ENCODE peak calls at places on chromosomes 4 and X, in five cellular contexts. One of them, this sample, is unnamed.

GRCh38 chrX:47361538-47362511 is 8.6 kb upstream of the ZNF157 start:
- DNase-seq in SK-N-SH: peak
- DNase-seq in HepG2: peak
- DNase-seq in GM12878: peak
- DNase-seq in K562: peak
- DNase-seq in this sample: peak

GRCh38 chrX:103254171-103254824 is 657 bp downstream of the TCEAL8 start:
- DNase-seq in SK-N-SH: peak
- DNase-seq in HepG2: peak
- DNase-seq in GM12878: peak
- DNase-seq in K562: peak
- DNase-seq in this sample: peak

GRCh38 chrX:52988985-52989917 is 30.9 kb upstream of the FAM156A start:
- DNase-seq in SK-N-SH: no peak
- DNase-seq in HepG2: no peak
- DNase-seq in GM12878: no peak
- DNase-seq in K562: no peak
- DNase-seq in this sample: no peak

GRCh38 chr4:1183985-1184773 is 11.8 kb upstream of the SPON2 start:
- DNase-seq in SK-N-SH: no peak
- DNase-seq in HepG2: no peak
- DNase-seq in GM12878: peak
- DNase-seq in K562: no peak
- DNase-seq in this sample: no peak

GRCh38 chr4:108571027-108571569 is 49.3 kb upstream of the RPL34 start:
- DNase-seq in SK-N-SH: no peak
- DNase-seq in HepG2: no peak
- DNase-seq in GM12878: no peak
- DNase-seq in K562: no peak
- DNase-seq in this sample: no peak

GRCh38 chr4:37528161-37528560 is 158.0 kb downstream of the RELL1 start:
- DNase-seq in SK-N-SH: no peak
- DNase-seq in HepG2: peak
- DNase-seq in GM12878: no peak
- DNase-seq in K562: no peak
- DNase-seq in this sample: no peak

GRCh38 chr4:9893329-9894108 is 112.1 kb downstream of the DRD5 start:
- DNase-seq in SK-N-SH: no peak
- DNase-seq in HepG2: no peak
- DNase-seq in GM12878: no peak
- DNase-seq in K562: no peak
- DNase-seq in this sample: no peak

GRCh38 chrX:104270916-104271512 is 16.3 kb upstream of the ESX1 start:
- DNase-seq in SK-N-SH: no peak
- DNase-seq in HepG2: peak
- DNase-seq in GM12878: no peak
- DNase-seq in K562: peak
- DNase-seq in this sample: peak

GRCh38 chrX:153645921-153646481 is 1.0 kb upstream of the DUSP9 start:
- DNase-seq in SK-N-SH: no peak
- DNase-seq in HepG2: peak
- DNase-seq in GM12878: no peak
- DNase-seq in K562: no peak
- DNase-seq in this sample: no peak

GRCh38 chrX:40145001-40145631 is 47.4 kb upstream of the BCOR start:
- DNase-seq in SK-N-SH: peak
- DNase-seq in HepG2: no peak
- DNase-seq in GM12878: no peak
- DNase-seq in K562: no peak
- DNase-seq in this sample: peak

GRCh38 chrX:86946569-86946968 is 571.0 kb upstream of the KLHL4 start:
- DNase-seq in SK-N-SH: peak
- DNase-seq in HepG2: peak
- DNase-seq in GM12878: peak
- DNase-seq in K562: peak
- DNase-seq in this sample: no peak

GRCh38 chr4:6926681-6927478 is 17.3 kb downstream of the TBC1D14 start:
- DNase-seq in SK-N-SH: no peak
- DNase-seq in HepG2: peak
- DNase-seq in GM12878: no peak
- DNase-seq in K562: peak
- DNase-seq in this sample: no peak

GRCh38 chr4:155582031-155582430 is 84.6 kb upstream of the GUCY1A1 start:
- DNase-seq in SK-N-SH: no peak
- DNase-seq in HepG2: no peak
- DNase-seq in GM12878: no peak
- DNase-seq in K562: no peak
- DNase-seq in this sample: no peak

GRCh38 chrX:17680732-17681413 is 56.4 kb upstream of the SCML1 start:
- DNase-seq in SK-N-SH: no peak
- DNase-seq in HepG2: no peak
- DNase-seq in GM12878: no peak
- DNase-seq in K562: no peak
- DNase-seq in this sample: no peak

GRCh38 chr4:14415146-14415545 is 587.1 kb upstream of the CPEB2 start:
- DNase-seq in SK-N-SH: no peak
- DNase-seq in HepG2: no peak
- DNase-seq in GM12878: no peak
- DNase-seq in K562: no peak
- DNase-seq in this sample: no peak

GRCh38 chr4:7829687-7830580 is 109.7 kb downstream of the AFAP1 start:
- DNase-seq in SK-N-SH: no peak
- DNase-seq in HepG2: no peak
- DNase-seq in GM12878: no peak
- DNase-seq in K562: no peak
- DNase-seq in this sample: no peak

GRCh38 chrX:77749695-77750094 is 36.3 kb downstream of the ATRX start:
- DNase-seq in SK-N-SH: no peak
- DNase-seq in HepG2: no peak
- DNase-seq in GM12878: no peak
- DNase-seq in K562: no peak
- DNase-seq in this sample: no peak

GRCh38 chr4:169015237-169015636 is 5.2 kb upstream of the CBR4 start:
- DNase-seq in SK-N-SH: no peak
- DNase-seq in HepG2: no peak
- DNase-seq in GM12878: no peak
- DNase-seq in K562: no peak
- DNase-seq in this sample: no peak

GRCh38 chrX:103879339-103879738 is 47.3 kb upstream of the RAB9B start:
- DNase-seq in SK-N-SH: no peak
- DNase-seq in HepG2: no peak
- DNase-seq in GM12878: no peak
- DNase-seq in K562: no peak
- DNase-seq in this sample: no peak

GRCh38 chr4:166941629-166942028 is 292.7 kb downstream of the SPOCK3 start:
- DNase-seq in SK-N-SH: no peak
- DNase-seq in HepG2: no peak
- DNase-seq in GM12878: peak
- DNase-seq in K562: no peak
- DNase-seq in this sample: no peak

GRCh38 chr4:14513471-14513870 is 488.8 kb upstream of the CPEB2 start:
- DNase-seq in SK-N-SH: no peak
- DNase-seq in HepG2: no peak
- DNase-seq in GM12878: no peak
- DNase-seq in K562: no peak
- DNase-seq in this sample: no peak

GRCh38 chr4:16078195-16078756 is 5.5 kb downstream of the PROM1 start:
- DNase-seq in SK-N-SH: no peak
- DNase-seq in HepG2: no peak
- DNase-seq in GM12878: no peak
- DNase-seq in K562: no peak
- DNase-seq in this sample: no peak

GRCh38 chr4:16075975-16076757 is 7.7 kb downstream of the PROM1 start:
- DNase-seq in SK-N-SH: no peak
- DNase-seq in HepG2: no peak
- DNase-seq in GM12878: no peak
- DNase-seq in K562: no peak
- DNase-seq in this sample: no peak

GRCh38 chr4:16082038-16082423 is 1.8 kb downstream of the PROM1 start:
- DNase-seq in SK-N-SH: peak
- DNase-seq in HepG2: no peak
- DNase-seq in GM12878: no peak
- DNase-seq in K562: no peak
- DNase-seq in this sample: no peak

GRCh38 chr4:16077786-16078185 is 6.0 kb downstream of the PROM1 start:
- DNase-seq in SK-N-SH: no peak
- DNase-seq in HepG2: no peak
- DNase-seq in GM12878: no peak
- DNase-seq in K562: no peak
- DNase-seq in this sample: no peak

DNA sequence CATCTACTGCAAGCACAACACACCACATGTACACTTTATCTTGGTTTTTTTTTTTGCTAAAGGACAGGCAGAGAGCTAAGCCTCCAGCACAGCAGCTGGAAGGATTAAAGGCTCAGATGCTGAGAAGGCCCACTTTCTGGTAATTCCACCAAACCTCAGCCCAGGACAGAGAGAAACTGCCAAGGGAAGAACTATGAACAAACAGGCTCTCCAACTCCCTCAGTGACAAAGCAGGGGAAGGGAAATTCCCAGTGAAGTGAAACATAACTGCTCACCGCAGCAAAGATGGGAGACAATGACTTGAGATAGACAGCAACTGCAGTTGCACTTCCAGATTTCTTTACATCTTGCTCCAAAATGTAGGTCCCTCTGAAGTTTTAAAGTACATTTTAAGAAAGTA is 4.8 kb downstream of the PROM1 start:
- DNase-seq in SK-N-SH: no peak
- DNase-seq in HepG2: no peak
- DNase-seq in GM12878: peak
- DNase-seq in K562: no peak
- DNase-seq in this sample: no peak
- TF ChIP-seq TAF1 in SK-N-SH: no peak
- TF ChIP-seq TAF1 in HepG2: no peak
- TF ChIP-seq TAF1 in GM12878: no peak
- TF ChIP-seq TAF1 in K562: no peak
- TF ChIP-seq TAF1 in this sample: no peak

DNA sequence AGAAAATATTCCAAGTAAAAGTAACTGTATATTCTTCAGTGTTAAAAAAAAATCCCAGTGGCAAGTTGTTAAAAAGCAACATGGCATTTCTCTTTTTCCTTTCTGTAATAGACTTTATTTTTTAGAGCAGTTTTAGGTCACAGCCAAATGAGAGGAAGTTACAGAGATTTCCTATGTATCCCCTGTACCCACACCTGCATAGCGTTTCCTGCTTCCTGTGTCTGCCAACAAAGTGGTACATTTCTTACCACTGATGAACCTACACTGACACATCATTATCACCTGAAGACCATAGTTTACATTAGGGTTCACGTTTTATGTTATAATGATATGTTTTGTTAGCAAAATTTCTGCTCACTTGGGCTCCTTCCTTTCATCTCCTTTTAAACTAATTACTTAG is 124.7 kb downstream of the GPAT3 start:
- DNase-seq in SK-N-SH: no peak
- DNase-seq in HepG2: no peak
- DNase-seq in GM12878: no peak
- DNase-seq in K562: no peak
- DNase-seq in this sample: no peak
- H3K9ac ChIP-seq in SK-N-SH: no peak
- H3K9ac ChIP-seq in HepG2: no peak
- H3K9ac ChIP-seq in GM12878: no peak
- H3K9ac ChIP-seq in K562: no peak
- H3K9ac ChIP-seq in this sample: no peak

DNA sequence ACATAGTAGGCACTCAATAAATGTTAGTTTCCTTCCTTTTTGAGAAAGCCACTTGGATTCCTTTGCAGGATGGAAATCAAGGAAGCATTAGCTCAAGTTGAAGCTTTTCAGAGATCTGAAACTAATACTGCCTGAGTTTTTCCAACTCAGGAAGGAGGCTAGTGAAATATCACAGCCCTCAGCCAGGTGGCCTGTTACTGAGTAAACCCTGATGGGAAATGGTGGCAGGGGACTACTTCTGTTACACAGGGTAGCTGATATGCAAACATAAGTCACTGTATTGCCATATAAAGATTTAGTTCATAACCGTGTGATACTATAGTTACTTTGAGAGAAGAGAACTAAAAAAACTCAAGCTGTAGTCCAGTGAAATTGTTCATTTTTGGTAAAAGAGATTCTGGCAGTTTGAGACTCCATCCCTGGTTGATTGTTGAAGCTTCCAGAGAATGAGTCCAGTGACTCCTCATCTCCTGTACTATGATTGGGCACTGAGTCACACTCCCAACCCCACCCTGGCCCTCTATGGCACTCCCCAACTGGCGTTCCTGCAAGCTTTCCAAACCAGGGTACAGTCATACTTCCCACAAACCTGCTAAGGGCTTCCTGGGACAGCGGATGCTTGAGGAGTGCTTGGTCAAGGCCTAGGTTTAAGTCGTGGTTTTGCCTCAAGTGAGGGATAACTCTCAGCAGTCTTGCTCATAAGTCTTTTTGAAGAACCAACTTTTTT is 81.8 kb downstream of the MID1IP1 start:
- DNase-seq in SK-N-SH: no peak
- DNase-seq in HepG2: no peak
- DNase-seq in GM12878: no peak
- DNase-seq in K562: no peak
- DNase-seq in this sample: no peak
- TF ChIP-seq TAF1 in SK-N-SH: no peak
- TF ChIP-seq TAF1 in HepG2: no peak
- TF ChIP-seq TAF1 in GM12878: no peak
- TF ChIP-seq TAF1 in K562: no peak
- TF ChIP-seq TAF1 in this sample: no peak

DNA sequence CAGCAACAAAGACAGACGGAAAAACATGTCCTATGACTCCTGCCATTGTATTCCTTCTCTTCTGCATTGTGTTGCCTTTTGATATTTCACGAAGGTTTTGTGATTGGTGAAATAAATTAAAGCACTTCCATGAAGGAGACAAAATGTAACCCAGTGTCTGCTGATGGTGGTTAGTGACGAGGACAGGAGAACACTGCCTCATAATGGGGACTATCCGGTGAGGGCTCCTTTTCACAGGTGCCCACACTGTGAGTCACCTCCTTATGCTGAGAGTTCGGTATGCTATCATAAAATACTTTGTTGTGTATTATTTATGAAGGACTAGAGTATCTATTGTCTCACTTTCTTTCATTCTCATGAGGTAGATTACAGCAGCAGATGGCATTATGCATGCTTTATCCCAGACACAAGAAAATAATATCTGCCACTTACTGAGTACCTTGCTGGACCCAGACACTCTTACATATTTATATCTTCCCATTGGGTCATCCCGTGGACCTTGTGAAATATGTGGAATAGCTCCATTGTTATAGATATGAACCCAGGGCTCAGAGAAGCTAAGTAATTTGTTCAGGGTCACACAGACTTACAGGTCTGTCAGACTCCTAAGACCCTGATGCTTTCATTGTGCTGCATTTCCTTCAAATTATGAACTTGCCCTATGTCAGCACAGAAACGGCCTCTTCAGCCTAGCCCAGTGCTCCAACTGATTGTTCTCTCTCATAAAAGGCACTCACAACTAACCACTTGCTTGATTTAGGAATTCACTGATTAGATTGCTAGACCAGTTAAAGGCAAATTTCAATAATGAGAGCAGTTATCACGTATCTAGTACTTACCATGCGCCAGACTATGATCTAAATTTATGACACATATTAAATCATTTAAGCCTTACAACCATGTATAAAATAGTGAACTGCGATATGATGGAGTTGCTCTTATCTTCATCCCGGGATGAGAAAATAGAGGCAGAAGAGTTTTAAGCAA is 31.2 kb downstream of the PLS3 start:
- DNase-seq in SK-N-SH: no peak
- DNase-seq in HepG2: no peak
- DNase-seq in GM12878: no peak
- DNase-seq in K562: no peak
- DNase-seq in this sample: no peak
- H3K9ac ChIP-seq in SK-N-SH: no peak
- H3K9ac ChIP-seq in HepG2: no peak
- H3K9ac ChIP-seq in GM12878: no peak
- H3K9ac ChIP-seq in K562: no peak
- H3K9ac ChIP-seq in this sample: no peak

This sample was measured in H1.